ENCODE peak calls at places on chromosomes 3 and 15, in ten cellular contexts. Z is type B pancreatic cell, U is HFFc6, X is OCI-LY7, M is neural crest cell, H is glutamatergic neuron, E is GM06990, C is breast epithelium, S is GM12865, I is A549. L is an unnamed sample.

GRCh38 chr3:99529265-99529664 is 109.1 kb upstream of the COL8A1 start:
- DNase-seq in Z (no peak), U (peak), X (no peak), M (no peak), H (no peak), E (no peak), C (no peak), S (no peak), I (no peak), L (no peak)

GRCh38 chr3:149941186-149941585 is 29.5 kb downstream of the PFN2 start:
- DNase-seq in Z (no peak), U (peak), X (no peak), M (no peak), H (no peak), E (no peak), C (no peak), S (no peak), I (no peak), L (no peak)

GRCh38 chr3:182478369-182478768 is 314.9 kb upstream of the ATP11B start:
- DNase-seq in Z (no peak), U (no peak), X (no peak), M (no peak), H (no peak), E (no peak), C (no peak), S (no peak), I (no peak), L (no peak)

GRCh38 chr15:85620321-85621044 is 174.2 kb downstream of the KLHL25 start:
- DNase-seq in Z (no peak), U (peak), X (no peak), M (no peak), H (no peak), E (no peak), C (no peak), S (no peak), I (no peak), L (no peak)

GRCh38 chr15:100713163-100713867 is 110.9 kb downstream of the ASB7 start:
- DNase-seq in Z (no peak), U (peak), X (no peak), M (no peak), H (no peak), E (no peak), C (peak), S (no peak), I (peak), L (no peak)

GRCh38 chr3:41237907-41238306 is 38.6 kb downstream of the CTNNB1 start:
- DNase-seq in Z (no peak), U (no peak), X (no peak), M (no peak), H (no peak), E (no peak), C (no peak), S (no peak), I (no peak), L (no peak)

GRCh38 chr15:43775411-43775965 is 1.3 kb downstream of the ELL3 start:
- DNase-seq in Z (no peak), U (peak), X (peak), M (peak), H (no peak), E (no peak), C (peak), S (no peak), I (peak), L (no peak)

GRCh38 chr3:123070471-123070870 is 3.6 kb downstream of the PDIA5 start:
- DNase-seq in Z (no peak), U (no peak), X (no peak), M (no peak), H (no peak), E (no peak), C (no peak), S (no peak), I (no peak), L (no peak)

GRCh38 chr15:25243800-25244097 is 195.1 kb downstream of the UBE3A start:
- DNase-seq in Z (peak), U (no peak), X (no peak), M (no peak), H (peak), E (no peak), C (peak), S (no peak), I (no peak), L (no peak)

GRCh38 chr3:183254816-183255730 is 2.0 kb downstream of the B3GNT5 start:
- DNase-seq in Z (no peak), U (no peak), X (no peak), M (no peak), H (no peak), E (no peak), C (no peak), S (no peak), I (no peak), L (no peak)

GRCh38 chr3:14122301-14122700 is 2.4 kb downstream of the CHCHD4 start:
- DNase-seq in Z (peak), U (no peak), X (no peak), M (no peak), H (no peak), E (no peak), C (no peak), S (no peak), I (no peak), L (no peak)

GRCh38 chr3:94184781-94185180 is 121.9 kb downstream of the NSUN3 start:
- DNase-seq in Z (no peak), U (no peak), X (no peak), M (no peak), H (no peak), E (no peak), C (no peak), S (no peak), I (no peak), L (no peak)

GRCh38 chr3:111581403-111582113 is 13.6 kb downstream of the ZBED2 start:
- DNase-seq in Z (no peak), U (no peak), X (no peak), M (no peak), H (no peak), E (no peak), C (no peak), S (no peak), I (no peak), L (no peak)

GRCh38 chr15:101066501-101067408 is 147.6 kb downstream of the LRRK1 start:
- DNase-seq in Z (no peak), U (no peak), X (no peak), M (no peak), H (no peak), E (no peak), C (no peak), S (no peak), I (no peak), L (no peak)

GRCh38 chr3:123336441-123336851 is 112.4 kb downstream of the ADCY5 start:
- DNase-seq in Z (no peak), U (no peak), X (no peak), M (no peak), H (no peak), E (no peak), C (no peak), S (no peak), I (no peak), L (no peak)

GRCh38 chr3:25354071-25354470 is 74.0 kb upstream of the RARB start:
- DNase-seq in Z (no peak), U (no peak), X (no peak), M (no peak), H (no peak), E (no peak), C (no peak), S (no peak), I (no peak), L (no peak)

GRCh38 chr3:18097989-18098388 is 327.1 kb downstream of the SATB1 start:
- DNase-seq in Z (no peak), U (no peak), X (no peak), M (no peak), H (no peak), E (no peak), C (no peak), S (no peak), I (no peak), L (no peak)

GRCh38 chr3:156472150-156472549 is 82.8 kb downstream of the SSR3 start:
- DNase-seq in Z (no peak), U (no peak), X (peak), M (no peak), H (no peak), E (no peak), C (no peak), S (peak), I (no peak), L (no peak)

GRCh38 chr3:123138819-123139517 is 62.8 kb upstream of the SEC22A start:
- DNase-seq in Z (no peak), U (no peak), X (no peak), M (no peak), H (no peak), E (no peak), C (no peak), S (no peak), I (no peak), L (no peak)

GRCh38 chr3:24017305-24017704 is 72.2 kb downstream of the NR1D2 start:
- DNase-seq in Z (no peak), U (no peak), X (no peak), M (no peak), H (no peak), E (no peak), C (no peak), S (no peak), I (no peak), L (no peak)

GRCh38 chr3:85487375-85487774 is 528.6 kb downstream of the CADM2 start:
- DNase-seq in Z (no peak), U (no peak), X (no peak), M (no peak), H (no peak), E (no peak), C (no peak), S (no peak), I (no peak), L (no peak)

GRCh38 chr3:172070269-172070668 is 30.9 kb downstream of the FNDC3B start:
- DNase-seq in Z (no peak), U (no peak), X (no peak), M (no peak), H (no peak), E (no peak), C (no peak), S (no peak), I (no peak), L (no peak)

GRCh38 chr3:150146891-150147761 is 176.4 kb upstream of the PFN2 start:
- DNase-seq in Z (no peak), U (peak), X (no peak), M (no peak), H (no peak), E (peak), C (no peak), S (peak), I (no peak), L (peak)

GRCh38 chr3:185766645-185767323 is 58.1 kb downstream of the IGF2BP2 start:
- DNase-seq in Z (no peak), U (peak), X (no peak), M (no peak), H (no peak), E (no peak), C (no peak), S (peak), I (no peak), L (no peak)

DNA sequence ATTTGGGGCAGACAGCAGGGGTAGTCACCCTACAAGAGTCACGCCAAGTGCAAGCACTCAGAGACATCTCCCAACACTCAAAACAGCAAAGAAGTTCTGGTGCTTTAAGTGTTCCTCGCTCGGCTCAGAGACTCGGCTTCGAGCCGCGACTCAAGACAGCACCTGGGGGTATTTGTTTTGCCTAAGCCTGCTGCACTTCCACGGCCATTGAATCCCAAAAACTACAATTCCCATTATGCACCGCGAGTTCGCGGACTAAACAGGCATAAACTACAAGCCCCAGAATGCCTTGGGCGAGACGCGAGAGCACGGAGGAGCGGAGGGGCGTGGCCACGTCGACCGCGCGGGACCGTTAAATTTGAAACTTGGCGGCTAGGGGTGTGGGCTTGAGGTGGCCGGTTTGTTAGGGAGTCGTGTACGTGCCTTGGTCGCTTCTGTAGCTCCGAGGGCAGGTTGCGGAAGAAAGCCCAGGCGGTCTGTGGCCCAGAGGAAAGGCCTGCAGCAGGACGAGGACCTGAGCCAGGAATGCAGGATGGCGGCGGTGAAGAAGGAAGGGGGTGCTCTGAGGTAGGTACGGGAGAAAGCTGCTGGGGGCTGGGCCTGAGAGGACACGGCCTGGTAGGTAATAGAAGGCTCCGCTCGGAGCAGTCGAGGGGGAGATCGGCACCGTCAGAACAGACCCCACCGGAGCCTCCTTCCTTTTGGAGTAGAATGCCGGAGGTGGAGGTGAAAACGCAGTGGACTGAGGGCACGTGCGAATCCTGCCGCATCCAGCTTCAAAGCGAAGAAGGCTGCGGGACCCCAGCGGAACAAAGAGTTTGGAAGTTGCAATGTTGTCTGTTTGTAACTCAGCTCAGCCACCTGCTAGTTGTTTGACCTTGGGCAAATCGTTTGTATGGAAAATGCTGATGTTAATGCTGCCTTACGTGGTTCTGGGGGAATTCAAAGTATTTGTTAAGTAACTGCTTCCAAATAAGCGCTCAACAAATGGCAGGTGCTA is at the start of gene BUB1B:
- DNase-seq in Z (peak), U (peak), X (peak), M (peak), H (peak), E (peak), C (peak), S (peak), I (peak), L (peak)
- TF ChIP-seq CTCF in Z (no peak), U (no peak), X (no peak), M (no peak), H (no peak), E (no peak), C (no peak), S (no peak), I (no peak), L (no peak)

GRCh38 chr3:46721009-46721408 is 3.3 kb upstream of the PRSS50 start:
- DNase-seq in Z (no peak), U (no peak), X (no peak), M (no peak), H (no peak), E (no peak), C (no peak), S (no peak), I (no peak), L (no peak)

GRCh38 chr3:46729038-46729437 is 11.4 kb upstream of the PRSS50 start:
- DNase-seq in Z (no peak), U (no peak), X (no peak), M (no peak), H (no peak), E (no peak), C (no peak), S (no peak), I (no peak), L (no peak)

GRCh38 chr3:46722443-46722842 is 4.8 kb upstream of the PRSS50 start:
- DNase-seq in Z (no peak), U (no peak), X (no peak), M (no peak), H (no peak), E (no peak), C (no peak), S (no peak), I (no peak), L (no peak)

GRCh38 chr3:46724360-46724890 is 6.8 kb upstream of the PRSS50 start:
- DNase-seq in Z (no peak), U (no peak), X (no peak), M (no peak), H (no peak), E (no peak), C (no peak), S (no peak), I (no peak), L (no peak)

GRCh38 chr3:46725663-46726314 is 8.1 kb upstream of the PRSS50 start:
- DNase-seq in Z (no peak), U (no peak), X (no peak), M (no peak), H (no peak), E (no peak), C (peak), S (no peak), I (no peak), L (no peak)
- TF ChIP-seq CTCF in Z (no peak), U (no peak), X (no peak), M (no peak), H (no peak), E (no peak), C (no peak), S (no peak), I (no peak), L (no peak)

GRCh38 chr3:43286115-43286885 is at the start of gene SNRK:
- DNase-seq in Z (peak), U (peak), X (peak), M (peak), H (peak), E (peak), C (peak), S (peak), I (peak), L (peak)
- TF ChIP-seq CTCF in Z (peak), U (peak), X (peak), M (peak), H (no peak), E (peak), C (peak), S (no peak), I (no peak), L (no peak)

GRCh38 chr3:51268132-51268531 is 117.0 kb upstream of the MANF start:
- DNase-seq in Z (no peak), U (no peak), X (no peak), M (no peak), H (no peak), E (no peak), C (no peak), S (no peak), I (no peak), L (no peak)

GRCh38 chr3:51271172-51271571 is 113.9 kb upstream of the MANF start:
- DNase-seq in Z (no peak), U (no peak), X (no peak), M (no peak), H (no peak), E (no peak), C (no peak), S (no peak), I (no peak), L (no peak)

GRCh38 chr3:51270559-51270958 is 114.5 kb upstream of the MANF start:
- DNase-seq in Z (no peak), U (no peak), X (no peak), M (no peak), H (no peak), E (no peak), C (no peak), S (no peak), I (no peak), L (no peak)

GRCh38 chr3:51274052-51274451 is 111.0 kb upstream of the MANF start:
- DNase-seq in Z (no peak), U (no peak), X (no peak), M (no peak), H (no peak), E (no peak), C (no peak), S (no peak), I (no peak), L (no peak)

DNA sequence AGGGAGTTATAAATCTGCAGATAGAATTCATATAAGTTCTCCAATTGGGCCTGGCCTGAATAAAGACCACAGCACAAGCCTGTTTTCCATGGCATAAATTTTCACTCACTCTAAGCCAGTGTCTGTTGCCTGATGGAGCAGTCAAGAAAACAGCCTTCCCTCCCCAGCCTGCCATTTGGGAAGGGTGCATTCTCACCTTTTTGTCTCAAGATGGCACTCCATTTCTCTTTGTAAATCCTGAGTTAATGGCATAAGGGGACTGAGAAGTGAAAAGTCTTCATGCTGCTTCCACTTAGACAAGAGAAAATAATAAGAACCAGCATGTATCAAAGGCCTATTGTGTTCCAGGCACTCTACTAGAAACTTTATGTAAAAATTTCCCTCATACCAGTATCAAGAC is 115.6 kb upstream of the MANF start:
- DNase-seq in Z (no peak), U (no peak), X (no peak), M (no peak), H (no peak), E (no peak), C (no peak), S (no peak), I (no peak), L (no peak)
- TF ChIP-seq CTCF in Z (no peak), U (no peak), X (peak), M (no peak), H (no peak), E (peak), C (no peak), S (no peak), I (no peak), L (no peak)

GRCh38 chr3:29143151-29143550 is 137.7 kb upstream of the RBMS3 start:
- DNase-seq in Z (no peak), U (no peak), X (no peak), M (no peak), H (no peak), E (no peak), C (no peak), S (no peak), I (no peak), L (no peak)
- TF ChIP-seq CTCF in Z (no peak), U (no peak), X (no peak), M (no peak), H (no peak), E (no peak), C (no peak), S (no peak), I (no peak), L (no peak)

GRCh38 chr3:127544151-127544805 is 46.3 kb downstream of the TPRA1 start:
- DNase-seq in Z (no peak), U (peak), X (peak), M (peak), H (peak), E (peak), C (peak), S (peak), I (peak), L (peak)
- TF ChIP-seq CTCF in Z (peak), U (peak), X (peak), M (peak), H (peak), E (peak), C (peak), S (peak), I (peak), L (peak)

GRCh38 chr3:63333815-63334214 is 55.7 kb downstream of the SYNPR start:
- DNase-seq in Z (no peak), U (no peak), X (peak), M (no peak), H (no peak), E (no peak), C (no peak), S (no peak), I (no peak), L (no peak)
- TF ChIP-seq CTCF in Z (peak), U (peak), X (peak), M (peak), H (peak), E (peak), C (no peak), S (no peak), I (no peak), L (no peak)

GRCh38 chr3:191355406-191355805 is 25.1 kb upstream of the UTS2B start:
- DNase-seq in Z (no peak), U (no peak), X (no peak), M (no peak), H (no peak), E (peak), C (no peak), S (peak), I (no peak), L (no peak)
- TF ChIP-seq CTCF in Z (no peak), U (no peak), X (no peak), M (no peak), H (no peak), E (no peak), C (no peak), S (no peak), I (no peak), L (no peak)

GRCh38 chr3:72351536-72351935 is 496.7 kb downstream of the SHQ1 start:
- DNase-seq in Z (no peak), U (no peak), X (no peak), M (no peak), H (no peak), E (no peak), C (no peak), S (no peak), I (no peak), L (no peak)

GRCh38 chr3:72352176-72352575 is 496.1 kb downstream of the SHQ1 start:
- DNase-seq in Z (no peak), U (no peak), X (no peak), M (no peak), H (no peak), E (no peak), C (no peak), S (no peak), I (no peak), L (no peak)

GRCh38 chr3:72348357-72348756 is 499.9 kb downstream of the SHQ1 start:
- DNase-seq in Z (no peak), U (no peak), X (no peak), M (no peak), H (no peak), E (no peak), C (no peak), S (no peak), I (no peak), L (no peak)

GRCh38 chr3:72353236-72354105 is 494.8 kb downstream of the SHQ1 start:
- DNase-seq in Z (no peak), U (peak), X (no peak), M (no peak), H (no peak), E (no peak), C (no peak), S (no peak), I (no peak), L (no peak)

GRCh38 chr3:72350761-72351505 is 497.3 kb downstream of the SHQ1 start:
- DNase-seq in Z (no peak), U (no peak), X (no peak), M (no peak), H (no peak), E (no peak), C (no peak), S (no peak), I (no peak), L (no peak)
- TF ChIP-seq CTCF in Z (no peak), U (no peak), X (no peak), M (no peak), H (no peak), E (no peak), C (no peak), S (no peak), I (no peak), L (no peak)